ENCODE peak calls at places on chromosomes 16 and 17, in four cellular contexts. X is psoas muscle, W is A673, K is body of pancreas. M is an unnamed sample.

GRCh38 chr16:608019-608418 is 18.2 kb downstream of the RAB40C start:
- DNase-seq in X (no peak), W (no peak), K (no peak), M (no peak)

GRCh38 chr16:59192551-59193199 is 458.6 kb upstream of the GOT2 start:
- DNase-seq in X (no peak), W (peak; percentile 55), K (no peak), M (peak; percentile 54)

GRCh38 chr16:46620265-46621005 is 744 bp downstream of the SHCBP1 start:
- DNase-seq in X (no peak), W (no peak), K (no peak), M (no peak)

GRCh38 chr17:66779186-66779585 is 55.7 kb upstream of the CACNG5 start:
- DNase-seq in X (no peak), W (no peak), K (no peak), M (no peak)

GRCh38 chr17:37507108-37507507 is 17.4 kb downstream of the DUSP14 start:
- DNase-seq in X (no peak), W (no peak), K (no peak), M (no peak)

GRCh38 chr16:11576427-11577289 is 10.1 kb downstream of the LITAF start:
- DNase-seq in X (no peak), W (no peak), K (no peak), M (no peak)

GRCh38 chr16:71610447-71610846 is 15.5 kb upstream of the MARVELD3 start:
- DNase-seq in X (no peak), W (no peak), K (no peak), M (no peak)

GRCh38 chr16:87723224-87723619 is 42.6 kb downstream of the KLHDC4 start:
- DNase-seq in X (peak; percentile 51), W (peak; percentile 82), K (peak; percentile 58), M (peak; percentile 91)

GRCh38 chr17:5585814-5586558 is 1.7 kb upstream of the NLRP1 start:
- DNase-seq in X (no peak), W (no peak), K (no peak), M (no peak)

GRCh38 chr17:40071720-40072480 is 9.1 kb downstream of the THRA start:
- DNase-seq in X (peak; percentile 82), W (peak; percentile 61), K (peak; percentile 95), M (no peak)

GRCh38 chr17:35345926-35346771 is 27.3 kb downstream of the SLFN11 start:
- DNase-seq in X (peak; percentile 73), W (peak; percentile 36), K (peak; percentile 40), M (no peak)

GRCh38 chr17:50548831-50549230 is 1.9 kb downstream of the SPATA20 start:
- DNase-seq in X (no peak), W (no peak), K (no peak), M (no peak)

GRCh38 chr16:81601008-81601428 is 156.4 kb downstream of the CMIP start:
- DNase-seq in X (no peak), W (no peak), K (no peak), M (no peak)

GRCh38 chr16:50719401-50720337 is 22.2 kb upstream of the CYLD start:
- DNase-seq in X (no peak), W (no peak), K (peak; percentile 60), M (no peak)

GRCh38 chr17:17824780-17825614 is 11.8 kb downstream of the SREBF1 start:
- DNase-seq in X (no peak), W (no peak), K (peak; percentile 71), M (no peak)

GRCh38 chr16:1670371-1670770 is 7.7 kb upstream of the JPT2 start:
- DNase-seq in X (no peak), W (no peak), K (no peak), M (no peak)

GRCh38 chr17:71423871-71424546 is 696.8 kb upstream of the SOX9 start:
- DNase-seq in X (no peak), W (no peak), K (no peak), M (no peak)

GRCh38 chr16:57284206-57284951 is at the start of gene PLLP:
- DNase-seq in X (no peak), W (peak; percentile 54), K (peak; percentile 75), M (peak; percentile 56)

GRCh38 chr16:73183678-73184092 is 135.8 kb upstream of the ZFHX3 start:
- DNase-seq in X (no peak), W (no peak), K (no peak), M (no peak)

GRCh38 chr16:84600343-84601229 is 17.3 kb downstream of the COTL1 start:
- DNase-seq in X (no peak), W (peak; percentile 74), K (no peak), M (no peak)

GRCh38 chr17:82449883-82450356 is 632 bp downstream of the CYBC1 start:
- DNase-seq in X (no peak), W (no peak), K (no peak), M (no peak)

DNA sequence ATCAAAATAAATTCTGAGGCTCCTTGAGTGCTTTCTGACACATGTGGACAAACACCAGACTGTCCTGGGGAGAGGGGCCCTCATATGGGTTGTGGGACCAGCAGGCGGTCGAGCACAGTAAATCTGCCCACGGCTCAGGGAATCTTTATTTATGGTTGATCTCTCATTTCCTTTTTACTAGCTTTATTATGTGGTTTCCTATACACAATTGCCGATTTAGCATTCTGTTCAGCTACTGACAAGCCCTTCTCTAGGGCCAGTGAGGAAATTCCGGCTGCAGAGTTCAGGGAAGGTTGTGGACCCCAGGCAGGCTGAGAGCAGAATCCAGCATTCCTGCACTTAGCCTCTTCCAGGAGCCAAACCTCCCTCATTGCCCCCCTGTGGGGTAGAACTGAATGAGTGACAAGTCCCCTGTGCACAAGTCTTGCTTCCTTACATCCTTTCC is 40.1 kb downstream of the HS3ST3B1 start:
- DNase-seq in X (no peak), W (peak; percentile 35), K (no peak), M (peak; percentile 63)
- TF ChIP-seq CTCF in X (no peak), W (no peak), K (no peak), M (no peak)

GRCh38 chr16:80525420-80525819 is 15.4 kb upstream of the DYNLRB2 start:
- DNase-seq in X (no peak), W (no peak), K (peak; percentile 6), M (no peak)
- H3K36me3 ChIP-seq in X (no peaks in the 10 kb centered on the region), W (no peaks in the 10 kb centered on the region), K (no peaks in the 10 kb centered on the region), M (no peaks in the 10 kb centered on the region)

GRCh38 chr16:62254847-62255246 is 218.6 kb upstream of the CDH8 start:
- DNase-seq in X (no peak), W (peak; percentile 18), K (no peak), M (no peak)

GRCh38 chr16:62261760-62262159 is 225.5 kb upstream of the CDH8 start:
- DNase-seq in X (no peak), W (no peak), K (no peak), M (no peak)

GRCh38 chr16:62253926-62254325 is 217.7 kb upstream of the CDH8 start:
- DNase-seq in X (no peak), W (peak; percentile 9), K (no peak), M (no peak)

GRCh38 chr16:62256406-62256805 is 220.2 kb upstream of the CDH8 start:
- DNase-seq in X (no peak), W (peak; percentile 82), K (no peak), M (no peak)
- TF ChIP-seq CTCF in X (no peak), W (peak; percentile 70), K (no peak), M (peak; percentile 9)

GRCh38 chr17:63821809-63822208 is 5.4 kb upstream of the PSMC5 start:
- DNase-seq in X (no peak), W (no peak), K (no peak), M (no peak)
- H3K36me3 ChIP-seq in X (peaks cover 24% of the 10 kb centered on the region), W (peaks cover 88% of the 10 kb centered on the region), K (peaks cover 45% of the 10 kb centered on the region), M (peaks cover 88% of the 10 kb centered on the region)

DNA sequence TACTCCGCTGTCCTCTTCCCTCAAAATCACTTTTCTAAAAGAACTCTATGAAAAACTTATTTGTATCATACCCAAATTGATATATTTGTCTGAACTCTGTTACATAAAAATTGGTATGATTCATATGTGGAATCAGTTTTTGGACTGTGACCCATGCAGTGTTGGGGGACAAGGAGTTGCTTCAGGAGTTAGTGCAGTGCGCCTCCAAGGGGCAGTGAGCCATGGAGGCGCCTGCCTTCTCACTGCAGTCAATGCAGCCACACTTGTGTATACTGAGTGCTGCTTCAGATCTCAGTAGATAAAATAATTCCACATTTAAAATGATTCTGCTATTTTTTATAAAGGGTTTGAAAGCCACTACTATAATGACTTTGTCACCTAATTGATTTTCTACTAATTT is 32.5 kb downstream of the DGKE start:
- DNase-seq in X (no peak), W (peak; percentile 15), K (peak; percentile 47), M (no peak)
- TF ChIP-seq CTCF in X (no peak), W (peak; percentile 30), K (no peak), M (peak; percentile 62)

DNA sequence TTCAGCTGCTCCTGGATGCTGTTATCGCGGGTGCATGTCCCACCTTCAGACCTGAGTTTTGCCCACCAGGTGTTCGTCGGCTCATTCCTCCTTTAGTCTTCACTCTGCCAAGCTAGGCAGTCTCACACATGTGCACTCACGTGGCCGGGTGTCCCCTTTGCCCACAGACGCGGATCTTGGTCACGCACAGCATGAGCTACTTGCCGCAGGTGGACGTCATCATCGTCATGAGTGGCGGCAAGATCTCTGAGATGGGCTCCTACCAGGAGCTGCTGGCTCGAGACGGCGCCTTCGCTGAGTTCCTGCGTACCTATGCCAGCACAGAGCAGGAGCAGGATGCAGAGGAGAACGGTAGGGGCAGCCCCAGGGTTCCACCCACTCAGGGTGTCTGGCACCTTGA is 133.1 kb downstream of the ABCC6 start:
- DNase-seq in X (no peak), W (no peak), K (no peak), M (no peak)
- H3K36me3 ChIP-seq in X (no peaks in the 10 kb centered on the region), W (peaks cover 7% of the 10 kb centered on the region), K (no peaks in the 10 kb centered on the region), M (peaks cover 37% of the 10 kb centered on the region)

DNA sequence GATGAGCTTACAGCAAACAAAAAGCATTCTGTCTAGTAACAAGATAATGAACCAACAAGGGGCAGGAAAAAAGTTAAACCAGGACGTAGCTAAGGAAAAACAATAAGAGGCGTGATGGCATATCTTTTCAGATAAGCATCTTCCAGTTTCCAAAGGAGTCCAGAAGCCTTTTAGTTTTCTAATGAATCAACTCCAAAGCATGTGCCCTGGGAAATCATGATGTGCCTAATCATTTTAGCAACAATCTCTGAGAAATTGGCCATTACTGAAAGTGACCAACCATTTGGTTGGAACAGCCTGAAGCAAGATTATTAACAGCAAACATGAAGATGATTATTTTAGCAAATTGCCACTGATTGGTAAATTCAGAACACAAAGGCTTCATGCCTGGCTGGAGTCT is 440.9 kb upstream of the MAF start:
- DNase-seq in X (no peak), W (no peak), K (no peak), M (no peak)
- TF ChIP-seq CTCF in X (no peak), W (no peak), K (no peak), M (no peak)

M was measured in WERI-Rb-1.